ENCODE peak calls at places on chromosome 4, in nine cellular contexts. T is cardiac muscle cell; J is heart right ventricle; F is testis; G is naive thymus-derived CD4-positive, alpha-beta T cell; P is adrenal gland; N is A673; L is SK-N-SH; E is CD8-positive, alpha-beta memory T cell. R is an unnamed sample.

GRCh38 chr4:162016991-162017390 is 146.8 kb downstream of the FSTL5 start:
- DNase-seq in T (no peak), J (no peak), F (no peak), G (no peak), P (no peak), N (no peak), L (no peak), E (no peak), R (no peak)

GRCh38 chr4:159035570-159035969 is 67.3 kb upstream of the RAPGEF2 start:
- DNase-seq in T (no peak), J (no peak), F (no peak), G (no peak), P (no peak), N (no peak), L (no peak), E (no peak), R (no peak)

GRCh38 chr4:24956763-24957162 is 43.9 kb upstream of the CCDC149 start:
- DNase-seq in T (no peak), J (no peak), F (no peak), G (no peak), P (no peak), N (no peak), L (no peak), E (no peak), R (no peak)

GRCh38 chr4:76374744-76375143 is 46.2 kb downstream of the CCDC158 start:
- DNase-seq in T (no peak), J (no peak), F (no peak), G (peak; percentile 4), P (no peak), N (no peak), L (no peak), E (no peak), R (no peak)

GRCh38 chr4:5964030-5964429 is 54.2 kb downstream of the C4orf50 start:
- DNase-seq in T (no peak), J (no peak), F (no peak), G (no peak), P (no peak), N (no peak), L (no peak), E (no peak), R (no peak)

GRCh38 chr4:52371861-52372260 is 287.2 kb downstream of the USP46 start:
- DNase-seq in T (no peak), J (no peak), F (no peak), G (no peak), P (no peak), N (no peak), L (no peak), E (no peak), R (no peak)

GRCh38 chr4:76426272-76426671 is 5.3 kb upstream of the CCDC158 start:
- DNase-seq in T (no peak), J (no peak), F (no peak), G (no peak), P (no peak), N (no peak), L (peak; percentile 15), E (no peak), R (no peak)

GRCh38 chr4:73070072-73070385 is 513 bp upstream of the COX18 start:
- DNase-seq in T (no peak), J (no peak), F (no peak), G (no peak), P (no peak), N (peak; percentile 1), L (no peak), E (no peak), R (no peak)

GRCh38 chr4:24657768-24658617 is 73.6 kb upstream of the DHX15 start:
- DNase-seq in T (no peak), J (peak; percentile 19), F (peak; percentile 82), G (no peak), P (no peak), N (peak; percentile 27), L (no peak), E (no peak), R (no peak)

GRCh38 chr4:115090483-115091075 is 22.8 kb downstream of the NDST4 start:
- DNase-seq in T (peak; percentile 62), J (no peak), F (no peak), G (peak; percentile 4), P (no peak), N (peak; percentile 68), L (peak; percentile 4), E (no peak), R (no peak)

GRCh38 chr4:169027663-169028062 is 17.6 kb upstream of the CBR4 start:
- DNase-seq in T (no peak), J (no peak), F (no peak), G (no peak), P (no peak), N (no peak), L (no peak), E (no peak), R (no peak)
- H3K4me1 ChIP-seq in T (no peaks in the 10 kb centered on the region), J (no peaks in the 10 kb centered on the region), F (no peaks in the 10 kb centered on the region), G (no peaks in the 10 kb centered on the region), P (no peaks in the 10 kb centered on the region), N (peaks cover 11% of the 10 kb centered on the region), L (no peaks in the 10 kb centered on the region), E (no peaks in the 10 kb centered on the region), R (no peaks in the 10 kb centered on the region)

GRCh38 chr4:145552181-145552822 is 66.9 kb upstream of the MMAA start:
- DNase-seq in T (no peak), J (no peak), F (no peak), G (no peak), P (no peak), N (no peak), L (no peak), E (no peak), R (no peak)

GRCh38 chr4:145557720-145558119 is 61.5 kb upstream of the MMAA start:
- DNase-seq in T (peak; percentile 71), J (peak; percentile 18), F (peak; percentile 61), G (peak; percentile 49), P (peak; percentile 50), N (peak; percentile 81), L (peak; percentile 67), E (no peak), R (no peak)

GRCh38 chr4:145553375-145553774 is 65.8 kb upstream of the MMAA start:
- DNase-seq in T (no peak), J (no peak), F (no peak), G (no peak), P (no peak), N (no peak), L (no peak), E (no peak), R (no peak)

GRCh38 chr4:145554691-145555090 is 64.5 kb upstream of the MMAA start:
- DNase-seq in T (no peak), J (no peak), F (no peak), G (no peak), P (no peak), N (no peak), L (no peak), E (no peak), R (no peak)
- H3K4me3 ChIP-seq in T (no peak overlapping the region), J (no peak overlapping the region), F (no peak overlapping the region), G (no peak overlapping the region), P (no peak overlapping the region), N (no peak overlapping the region), L (no peak overlapping the region), E (no peak overlapping the region), R (no peak overlapping the region)

GRCh38 chr4:168537556-168537955 is 40.7 kb downstream of the PALLD start:
- DNase-seq in T (no peak), J (no peak), F (no peak), G (no peak), P (no peak), N (no peak), L (no peak), E (no peak), R (no peak)
- H3K4me1 ChIP-seq in T (peaks cover 9% of the 10 kb centered on the region), J (no peaks in the 10 kb centered on the region), F (no peaks in the 10 kb centered on the region), G (no peaks in the 10 kb centered on the region), P (no peaks in the 10 kb centered on the region), N (peaks cover 9% of the 10 kb centered on the region), L (peaks cover 11% of the 10 kb centered on the region), E (no peaks in the 10 kb centered on the region), R (no peaks in the 10 kb centered on the region)

DNA sequence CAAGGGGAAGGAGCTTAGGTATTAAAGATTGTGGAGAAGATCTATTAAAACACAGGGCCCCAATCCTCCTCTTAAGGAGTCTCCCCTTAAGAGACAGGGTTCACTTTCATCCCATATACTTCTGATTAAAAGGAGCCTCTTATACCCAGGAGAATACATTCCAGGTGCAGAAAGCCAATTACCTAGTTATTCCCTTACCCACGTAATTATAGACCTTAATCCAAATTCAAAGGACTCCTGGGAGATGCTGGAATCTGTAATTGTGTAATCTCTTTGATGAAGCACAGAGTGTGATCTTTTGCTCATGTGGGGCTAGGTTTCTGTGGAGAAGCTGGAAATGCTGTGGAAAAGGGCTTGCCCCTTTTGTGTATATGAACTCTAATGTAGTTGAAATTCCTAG is 1.4 kb upstream of the SEC24B start:
- DNase-seq in T (no peak), J (no peak), F (no peak), G (no peak), P (no peak), N (no peak), L (no peak), E (no peak), R (no peak)
- H3K4me3 ChIP-seq in T (no peak overlapping the region), J (no peak overlapping the region), F (no peak overlapping the region), G (no peak overlapping the region), P (no peak overlapping the region), N (no peak overlapping the region), L (peak overlapping the region; percentile 88), E (no peak overlapping the region), R (peak overlapping the region; percentile 85)

GRCh38 chr4:10164877-10165283 is 48.3 kb upstream of the WDR1 start:
- DNase-seq in T (peak; percentile 64), J (peak; percentile 25), F (peak; percentile 50), G (no peak), P (peak; percentile 45), N (peak; percentile 53), L (peak; percentile 55), E (no peak), R (no peak)

GRCh38 chr4:10169839-10170387 is 53.3 kb upstream of the WDR1 start:
- DNase-seq in T (no peak), J (no peak), F (no peak), G (no peak), P (no peak), N (no peak), L (no peak), E (no peak), R (no peak)

GRCh38 chr4:10171055-10171454 is 54.5 kb upstream of the WDR1 start:
- DNase-seq in T (no peak), J (no peak), F (no peak), G (no peak), P (no peak), N (no peak), L (no peak), E (no peak), R (no peak)

GRCh38 chr4:10167201-10167600 is 50.6 kb upstream of the WDR1 start:
- DNase-seq in T (no peak), J (no peak), F (no peak), G (no peak), P (no peak), N (no peak), L (no peak), E (no peak), R (no peak)

DNA sequence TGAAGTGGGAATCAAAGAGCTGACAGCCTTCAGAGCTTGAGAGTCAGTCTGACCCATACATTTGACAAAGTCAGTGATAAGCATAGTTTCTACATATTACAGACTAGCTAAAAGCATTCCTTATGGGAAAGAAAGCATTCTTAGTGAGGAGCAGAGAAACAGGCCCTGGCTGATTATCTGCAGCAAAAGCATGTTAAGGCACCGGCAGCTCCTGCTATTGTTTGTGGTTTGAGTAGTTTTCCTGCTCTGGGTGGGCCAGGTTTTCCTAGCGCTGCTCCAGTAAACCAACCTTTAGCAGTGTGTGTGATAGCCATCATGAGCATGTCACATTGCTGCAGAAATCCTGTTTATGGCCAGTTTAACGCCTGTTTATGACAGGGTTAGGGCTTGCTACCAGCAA is 51.6 kb upstream of the WDR1 start:
- DNase-seq in T (no peak), J (no peak), F (no peak), G (no peak), P (no peak), N (no peak), L (no peak), E (no peak), R (no peak)
- H3K4me1 ChIP-seq in T (peaks cover 40% of the 10 kb centered on the region), J (peaks cover 16% of the 10 kb centered on the region), F (no peaks in the 10 kb centered on the region), G (no peaks in the 10 kb centered on the region), P (no peaks in the 10 kb centered on the region), N (no peaks in the 10 kb centered on the region), L (no peaks in the 10 kb centered on the region), E (no peaks in the 10 kb centered on the region), R (no peaks in the 10 kb centered on the region)

R was measured in CD4-positive, CD25-positive, alpha-beta regulatory T cell.